ENCODE peak calls at places on chromosomes 3 and 15, in ten cellular contexts. I is left ventricle myocardium superior; T is caudate nucleus; H is activated CD8-positive, alpha-beta memory T cell treated with anti-CD3 and anti-CD28 coated beads, Interleukin-2, amount 50 U/mL, for 48 hours; Y is IMR-90; S is stimulated activated CD8-positive, alpha-beta memory T cell treated with anti-CD3 and anti-CD28 coated beads, Interleukin-15, amount 100 ng/mL, for 1 hour; A is midbrain; F is GM03348; V is GM06990; Q is hypothalamus. L is an unnamed sample.

GRCh38 chr3:45026957-45027356 is 854 bp downstream of the CLEC3B start:
- DNase-seq in S (no peak), T (no peak), V (no peak), Q (no peak), A (no peak), H (no peak), I (peak), F (peak), Y (peak), L (no peak)

GRCh38 chr3:56976666-56977560 is 83.6 kb upstream of the SPATA12 start:
- DNase-seq in V (no peak), A (no peak), H (no peak), Y (peak), T (no peak), S (no peak), F (peak), I (no peak), Q (peak), L (no peak)

GRCh38 chr15:81280086-81280485 is 43.9 kb downstream of the STARD5 start:
- DNase-seq in T (no peak), F (no peak), Q (no peak), Y (no peak), S (no peak), V (no peak), A (no peak), H (peak), I (no peak), L (no peak)

GRCh38 chr3:110413807-110414748 is 657.5 kb upstream of the NECTIN3 start:
- DNase-seq in V (no peak), H (no peak), F (peak), S (no peak), Y (peak), I (no peak), A (no peak), T (no peak), Q (no peak), L (no peak)

GRCh38 chr3:64685331-64685799 is 2.4 kb downstream of the ADAMTS9 start:
- DNase-seq in H (no peak), V (peak), F (peak), T (no peak), I (peak), S (no peak), Q (peak), Y (peak), A (peak), L (no peak)

GRCh38 chr15:76177491-76178040 is 117.8 kb downstream of the TMEM266 start:
- DNase-seq in V (no peak), F (peak), Y (peak), Q (no peak), A (no peak), S (no peak), H (no peak), I (peak), T (no peak), L (no peak)

GRCh38 chr15:48766196-48766595 is 44.7 kb downstream of the CEP152 start:
- DNase-seq in S (no peak), Q (no peak), Y (peak), F (no peak), T (no peak), H (no peak), I (no peak), V (no peak), A (no peak), L (no peak)

GRCh38 chr3:23931597-23931996 is 13.5 kb upstream of the NR1D2 start:
- DNase-seq in H (no peak), V (no peak), A (no peak), I (no peak), Q (no peak), S (no peak), T (no peak), Y (no peak), F (no peak), L (no peak)

GRCh38 chr3:102141913-102142210 is 292.5 kb downstream of the NFKBIZ start:
- DNase-seq in F (no peak), S (no peak), I (no peak), H (no peak), V (no peak), A (no peak), Q (no peak), Y (no peak), T (no peak), L (no peak)

GRCh38 chr3:42707620-42708355 is 5.2 kb upstream of the HHATL start:
- DNase-seq in T (no peak), A (no peak), H (peak), Q (no peak), I (no peak), V (no peak), F (no peak), S (no peak), Y (no peak), L (no peak)

GRCh38 chr3:108818404-108818803 is 4.2 kb upstream of the TRAT1 start:
- DNase-seq in F (no peak), H (no peak), Q (no peak), S (peak), Y (peak), A (no peak), T (no peak), V (no peak), I (no peak), L (no peak)

GRCh38 chr3:110327870-110328269 is 743.7 kb upstream of the NECTIN3 start:
- DNase-seq in S (no peak), Y (peak), T (no peak), V (no peak), F (no peak), H (no peak), A (no peak), I (no peak), Q (no peak), L (no peak)

GRCh38 chr15:63046927-63047760 is 4.6 kb downstream of the TPM1 start:
- DNase-seq in T (no peak), H (no peak), I (no peak), V (no peak), Y (no peak), A (no peak), S (no peak), Q (no peak), F (no peak), L (no peak)

GRCh38 chr15:25179673-25180511 is 225.1 kb downstream of the SNRPN start:
- DNase-seq in H (peak), Y (no peak), I (peak), A (no peak), F (no peak), Q (no peak), T (no peak), V (no peak), S (no peak), L (no peak)

GRCh38 chr15:66635006-66635405 is 67.0 kb upstream of the SMAD6 start:
- DNase-seq in Q (no peak), A (no peak), F (no peak), T (no peak), V (no peak), I (no peak), Y (no peak), S (no peak), H (no peak), L (no peak)

GRCh38 chr15:88258021-88258641 is 1.6 kb upstream of the NTRK3 start:
- DNase-seq in A (peak), Y (no peak), V (no peak), T (peak), I (no peak), S (no peak), Q (peak), F (no peak), H (no peak), L (no peak)

GRCh38 chr3:125431912-125432587 is 56.9 kb upstream of the ZNF148 start:
- DNase-seq in F (peak), Y (peak), T (no peak), A (no peak), V (no peak), Q (no peak), I (no peak), H (no peak), S (no peak), L (no peak)

GRCh38 chr3:141307351-141308059 is 60.8 kb upstream of the ZBTB38 start:
- DNase-seq in S (no peak), V (no peak), I (no peak), Q (no peak), Y (no peak), T (no peak), A (no peak), F (no peak), H (no peak), L (no peak)

L was measured in cortex of kidney.